ENCODE peak calls at places on chromosomes 4 and X, in eight cellular contexts. F is stimulated activated CD4-positive, alpha-beta T cell treated with anti-CD3 and anti-CD28 coated beads, Interleukin-15, amount 100 ng/mL, for 1 hour; I is endothelial cell; H is GM10248; X is Daoy; J is nephron progenitor cell; A is cardiac muscle cell; P is activated CD8-positive, alpha-beta memory T cell treated with anti-CD3 and anti-CD28 coated beads, Interleukin-2, amount 50 U/mL, for 48 hours. B is an unnamed sample.

GRCh38 chr4:8084712-8085490 is 73.7 kb downstream of the ABLIM2 start:
- DNase-seq in X (no peak), I (no peak), F (no peak), P (no peak), J (no peak), A (no peak), H (no peak), B (no peak)

GRCh38 chrX:33126469-33126868 is 84.9 kb downstream of the DMD start:
- DNase-seq in I (no peak), J (no peak), H (no peak), F (no peak), X (no peak), A (no peak), P (no peak), B (no peak)

GRCh38 chr4:118338981-118339765 is 13.6 kb downstream of the PRSS12 start:
- DNase-seq in H (no peak), I (no peak), A (no peak), F (no peak), P (no peak), X (peak), J (no peak), B (no peak)

GRCh38 chrX:115255003-115255402 is 21.1 kb upstream of the LRCH2 start:
- DNase-seq in X (no peak), H (no peak), F (no peak), I (no peak), A (no peak), P (no peak), J (no peak), B (no peak)

GRCh38 chrX:73817381-73818199 is 254.6 kb downstream of the CHIC1 start:
- DNase-seq in F (no peak), I (no peak), H (no peak), X (no peak), A (no peak), J (no peak), P (no peak), B (no peak)

GRCh38 chrX:153688900-153689590 is 1.3 kb downstream of the SLC6A8 start:
- DNase-seq in F (no peak), P (no peak), J (no peak), X (peak), I (no peak), H (no peak), A (no peak), B (no peak)

GRCh38 chr4:26175905-26176304 is 144.9 kb upstream of the RBPJ start:
- DNase-seq in X (no peak), J (no peak), P (no peak), F (no peak), A (no peak), I (no peak), H (no peak), B (no peak)

GRCh38 chr4:143207555-143207954 is 22.8 kb downstream of the USP38 start:
- DNase-seq in H (no peak), J (no peak), X (no peak), P (no peak), A (no peak), I (no peak), F (no peak), B (no peak)

GRCh38 chrX:77694491-77694890 is 91.5 kb downstream of the ATRX start:
- DNase-seq in I (no peak), F (no peak), J (no peak), H (no peak), P (no peak), A (no peak), X (no peak), B (no peak)

GRCh38 chr4:10421344-10422055 is 35.7 kb downstream of the ZNF518B start:
- DNase-seq in P (no peak), A (no peak), I (no peak), F (no peak), X (peak), H (no peak), J (no peak), B (no peak)

GRCh38 chr4:1376841-1377605 is 29.2 kb downstream of the NKX1-1 start:
- DNase-seq in A (no peak), H (no peak), X (no peak), F (no peak), P (no peak), J (no peak), I (no peak), B (peak)

GRCh38 chr4:2071912-2072867 is 13.1 kb downstream of the NAT8L start:
- DNase-seq in X (no peak), I (no peak), P (no peak), F (no peak), J (no peak), H (no peak), A (no peak), B (no peak)

B was measured in SJCRH30.